ENCODE peak calls at places on chromosomes 12 and 14, in seven cellular contexts. D, G, L, O, N, R and K are unnamed samples.

GRCh38 chr12:95700316-95700785 is 90.2 kb downstream of the NTN4 start:
- DNase-seq in D (peak), G (peak), L (no peak), O (peak), N (peak), R (no peak), K (peak)

GRCh38 chr12:120688527-120689071 is 1.6 kb downstream of the MLEC start:
- DNase-seq in D (peak), G (no peak), L (no peak), O (no peak), N (peak), R (no peak), K (no peak)

GRCh38 chr14:77508876-77509275 is 10.3 kb upstream of the ISM2 start:
- DNase-seq in D (no peak), G (no peak), L (no peak), O (no peak), N (peak), R (no peak), K (no peak)

GRCh38 chr12:6946920-6947374 is 3.1 kb downstream of the C12orf57 start:
- DNase-seq in D (no peak), G (no peak), L (no peak), O (no peak), N (no peak), R (no peak), K (no peak)

GRCh38 chr14:50773632-50774541 is 57.1 kb downstream of the NIN start:
- DNase-seq in D (peak), G (no peak), L (no peak), O (no peak), N (peak), R (peak), K (no peak)

GRCh38 chr12:79782197-79782890 is 91.6 kb upstream of the PAWR start:
- DNase-seq in D (no peak), G (no peak), L (no peak), O (no peak), N (no peak), R (no peak), K (no peak)

GRCh38 chr14:102338724-102339123 is 19.2 kb downstream of the ZNF839 start:
- DNase-seq in D (no peak), G (no peak), L (no peak), O (no peak), N (no peak), R (no peak), K (no peak)

GRCh38 chr12:90978117-90978770 is 23.3 kb upstream of the CCER1 start:
- DNase-seq in D (peak), G (peak), L (peak), O (peak), N (peak), R (no peak), K (no peak)

GRCh38 chr14:96622926-96623325 is 120.7 kb downstream of the PAPOLA start:
- DNase-seq in D (no peak), G (no peak), L (no peak), O (no peak), N (no peak), R (no peak), K (no peak)

GRCh38 chr14:93961610-93962009 is 14.8 kb downstream of the ASB2 start:
- DNase-seq in D (no peak), G (no peak), L (no peak), O (no peak), N (no peak), R (no peak), K (no peak)

GRCh38 chr12:75622492-75622891 is 111.1 kb upstream of the KRR1 start:
- DNase-seq in D (no peak), G (no peak), L (no peak), O (no peak), N (no peak), R (no peak), K (no peak)

GRCh38 chr12:48198619-48198973 is 4.5 kb downstream of the OR10AD1 start:
- DNase-seq in D (peak), G (no peak), L (no peak), O (no peak), N (no peak), R (no peak), K (no peak)

GRCh38 chr12:91432079-91432478 is 249.5 kb upstream of the DCN start:
- DNase-seq in D (peak), G (no peak), L (no peak), O (no peak), N (no peak), R (no peak), K (no peak)

GRCh38 chr14:100909439-100909838 is 5.9 kb upstream of the RTL1 start:
- DNase-seq in D (no peak), G (no peak), L (no peak), O (no peak), N (no peak), R (no peak), K (no peak)

GRCh38 chr12:47834199-47835016 is 14.7 kb upstream of the HDAC7 start:
- DNase-seq in D (no peak), G (no peak), L (no peak), O (no peak), N (no peak), R (no peak), K (no peak)

GRCh38 chr12:33678221-33678964 is 238.8 kb upstream of the SYT10 start:
- DNase-seq in D (no peak), G (no peak), L (no peak), O (no peak), N (no peak), R (no peak), K (no peak)

GRCh38 chr12:52847335-52848102 is 1.3 kb downstream of the KRT78 start:
- DNase-seq in D (no peak), G (no peak), L (no peak), O (no peak), N (peak), R (no peak), K (no peak)

GRCh38 chr12:74334770-74335169 is 202.9 kb upstream of the ATXN7L3B start:
- DNase-seq in D (no peak), G (no peak), L (peak), O (no peak), N (peak), R (no peak), K (no peak)

GRCh38 chr12:2853626-2854025 is 3.2 kb downstream of the TEX52 start:
- DNase-seq in D (peak), G (no peak), L (peak), O (no peak), N (peak), R (peak), K (no peak)

GRCh38 chr12:110744176-110744575 is 1.5 kb upstream of the PPP1CC start:
- DNase-seq in D (no peak), G (no peak), L (no peak), O (no peak), N (peak), R (no peak), K (no peak)

GRCh38 chr12:106126441-106127288 is 12.1 kb downstream of the NUAK1 start:
- DNase-seq in D (no peak), G (no peak), L (no peak), O (no peak), N (peak), R (peak), K (no peak)

GRCh38 chr14:102275866-102276265 is 29.1 kb downstream of the MOK start:
- DNase-seq in D (no peak), G (no peak), L (no peak), O (no peak), N (peak), R (no peak), K (no peak)

GRCh38 chr14:51353901-51354300 is 113.9 kb downstream of the TMX1 start:
- DNase-seq in D (no peak), G (no peak), L (no peak), O (no peak), N (no peak), R (no peak), K (no peak)

GRCh38 chr12:76568130-76568529 is 8.6 kb upstream of the OSBPL8 start:
- DNase-seq in D (no peak), G (no peak), L (no peak), O (no peak), N (no peak), R (no peak), K (no peak)

GRCh38 chr14:74599201-74599809 is 12.7 kb downstream of the LTBP2 start:
- DNase-seq in D (no peak), G (no peak), L (no peak), O (no peak), N (no peak), R (peak), K (no peak)

GRCh38 chr12:107468182-107468581 is 217.4 kb upstream of the PWP1 start:
- DNase-seq in D (no peak), G (no peak), L (no peak), O (no peak), N (no peak), R (no peak), K (no peak)

GRCh38 chr14:36996133-36996856 is 176.1 kb downstream of the SLC25A21 start:
- DNase-seq in D (no peak), G (no peak), L (no peak), O (no peak), N (peak), R (no peak), K (no peak)

GRCh38 chr14:31682768-31683167 is 121.6 kb downstream of the NUBPL start:
- DNase-seq in D (no peak), G (no peak), L (no peak), O (no peak), N (no peak), R (no peak), K (no peak)

GRCh38 chr12:93783827-93784226 is 106.7 kb downstream of the CRADD start:
- DNase-seq in D (no peak), G (no peak), L (no peak), O (no peak), N (no peak), R (no peak), K (no peak)

GRCh38 chr12:18943200-18943599 is 186.3 kb upstream of the PLEKHA5 start:
- DNase-seq in D (no peak), G (no peak), L (no peak), O (no peak), N (no peak), R (no peak), K (no peak)

GRCh38 chr12:123114305-123115083 is 36.4 kb downstream of the PITPNM2 start:
- DNase-seq in D (no peak), G (no peak), L (no peak), O (no peak), N (no peak), R (no peak), K (no peak)

GRCh38 chr14:75247939-75248338 is 30.7 kb upstream of the FOS start:
- DNase-seq in D (no peak), G (no peak), L (no peak), O (no peak), N (no peak), R (no peak), K (no peak)

GRCh38 chr12:45183263-45183662 is 32.6 kb upstream of the ANO6 start:
- DNase-seq in D (no peak), G (no peak), L (no peak), O (no peak), N (peak), R (no peak), K (no peak)